ENCODE peak calls at places on chromosome 15, in four cellular contexts. O is fibroblast of mammary gland, I is fibroblast of lung, Y is breast epithelium. V is an unnamed sample.

GRCh38 chr15:72237286-72238224 is 6.6 kb upstream of the PKM start:
- DNase-seq in O (peak; percentile 97), I (peak; percentile 97), Y (no peak), V (peak; percentile 89)

GRCh38 chr15:51286816-51287215 is 51.6 kb downstream of the CYP19A1 start:
- DNase-seq in O (no peak), I (no peak), Y (no peak), V (no peak)

GRCh38 chr15:57026016-57026602 is 107.7 kb downstream of the TCF12 start:
- DNase-seq in O (no peak), I (peak; percentile 59), Y (no peak), V (no peak)

GRCh38 chr15:62343397-62343796 is 178.3 kb upstream of the C2CD4B start:
- DNase-seq in O (no peak), I (no peak), Y (no peak), V (no peak)

GRCh38 chr15:58287891-58288290 is 143.9 kb upstream of the LIPC start:
- DNase-seq in O (no peak), I (no peak), Y (no peak), V (no peak)

GRCh38 chr15:88904808-88905327 is 8.3 kb downstream of the MFGE8 start:
- DNase-seq in O (peak; percentile 80), I (peak; percentile 79), Y (peak; percentile 81), V (peak; percentile 88)

GRCh38 chr15:72785452-72786243 is 2.1 kb upstream of the ADPGK start:
- DNase-seq in O (peak; percentile 45), I (peak; percentile 59), Y (no peak), V (no peak)

GRCh38 chr15:61226313-61227250 is 2.5 kb downstream of the RORA start:
- DNase-seq in O (no peak), I (peak; percentile 16), Y (no peak), V (no peak)

GRCh38 chr15:78170848-78171773 is 21.9 kb downstream of the IDH3A start:
- DNase-seq in O (no peak), I (no peak), Y (no peak), V (no peak)

GRCh38 chr15:51093865-51094605 is 671 bp downstream of the TNFAIP8L3 start:
- DNase-seq in O (no peak), I (peak; percentile 45), Y (no peak), V (no peak)

GRCh38 chr15:62809106-62809967 is 233.2 kb upstream of the TPM1 start:
- DNase-seq in O (peak; percentile 74), I (peak; percentile 74), Y (no peak), V (no peak)

GRCh38 chr15:90561344-90562244 is 31.9 kb downstream of the CRTC3 start:
- DNase-seq in O (peak; percentile 73), I (peak; percentile 88), Y (no peak), V (no peak)

GRCh38 chr15:74352393-74352910 is 15.0 kb downstream of the CYP11A1 start:
- DNase-seq in O (no peak), I (no peak), Y (no peak), V (no peak)

GRCh38 chr15:68277131-68277604 is 377 bp upstream of the FEM1B start:
- DNase-seq in O (peak; percentile 59), I (peak; percentile 73), Y (no peak), V (no peak)

GRCh38 chr15:31300981-31301686 is 25.5 kb upstream of the KLF13 start:
- DNase-seq in O (no peak), I (no peak), Y (peak; percentile 24), V (no peak)

GRCh38 chr15:78937132-78937739 is 7.6 kb downstream of the CTSH start:
- DNase-seq in O (peak; percentile 44), I (no peak), Y (no peak), V (no peak)

GRCh38 chr15:82681371-82681770 is 28.3 kb downstream of the AP3B2 start:
- DNase-seq in O (no peak), I (no peak), Y (no peak), V (no peak)

GRCh38 chr15:60695713-60696522 is 217.0 kb upstream of the ICE2 start:
- DNase-seq in O (peak; percentile 52), I (no peak), Y (no peak), V (no peak)

GRCh38 chr15:85583404-85584390 is 203.3 kb downstream of the AKAP13 start:
- DNase-seq in O (peak; percentile 69), I (peak; percentile 81), Y (no peak), V (no peak)

GRCh38 chr15:101309436-101310162 is 14.6 kb upstream of the SNRPA1 start:
- DNase-seq in O (no peak), I (no peak), Y (no peak), V (no peak)

GRCh38 chr15:68029959-68030358 is 24.2 kb upstream of the PIAS1 start:
- DNase-seq in O (no peak), I (no peak), Y (no peak), V (no peak)

GRCh38 chr15:51077565-51078153 is 17.0 kb downstream of the TNFAIP8L3 start:
- DNase-seq in O (peak; percentile 70), I (peak; percentile 73), Y (no peak), V (peak; percentile 40)

GRCh38 chr15:45496658-45497057 is 25.9 kb downstream of the SLC30A4 start:
- DNase-seq in O (no peak), I (no peak), Y (no peak), V (no peak)

GRCh38 chr15:62390793-62391543 is 225.9 kb upstream of the C2CD4B start:
- DNase-seq in O (peak; percentile 33), I (peak; percentile 46), Y (no peak), V (no peak)

GRCh38 chr15:67880651-67881182 is 40.9 kb upstream of the RNU6-1 start:
- DNase-seq in O (peak; percentile 28), I (no peak), Y (no peak), V (no peak)

DNA sequence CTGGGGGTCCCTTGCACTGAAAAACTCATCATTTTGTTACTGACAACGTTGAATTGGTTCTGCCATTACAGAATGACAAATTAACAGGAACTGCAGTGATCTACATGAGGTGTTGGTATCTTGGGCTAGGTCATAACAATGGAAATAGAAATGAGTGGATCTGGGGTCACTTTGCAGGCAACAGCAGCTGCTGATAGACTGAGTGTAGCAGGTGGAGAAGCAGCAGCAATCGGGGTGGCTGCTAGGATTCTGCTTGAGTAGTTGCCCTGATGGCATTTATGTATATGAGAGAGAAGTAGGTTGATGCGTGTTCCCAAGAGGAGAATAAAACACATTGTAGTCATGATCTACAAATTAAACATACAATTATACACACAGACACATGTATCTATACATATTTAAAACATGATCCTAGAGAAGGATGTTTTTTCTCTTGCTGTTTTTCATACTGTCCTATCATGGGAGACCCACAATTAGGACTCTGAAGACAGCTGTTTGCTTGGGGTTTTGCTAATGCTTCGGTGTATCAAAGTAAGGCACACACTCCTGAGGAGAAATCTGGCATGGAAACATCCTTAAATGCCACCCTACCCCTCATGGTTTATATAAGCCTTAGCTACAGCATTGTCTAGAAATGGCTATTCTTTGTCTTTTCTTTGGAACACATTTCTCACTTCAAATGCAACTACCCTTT is 15.8 kb upstream of the THBS1 start:
- DNase-seq in O (no peak), I (no peak), Y (no peak), V (no peak)
- TF ChIP-seq CTCF in O (no peak), I (no peak), Y (no peak), V (no peak)

DNA sequence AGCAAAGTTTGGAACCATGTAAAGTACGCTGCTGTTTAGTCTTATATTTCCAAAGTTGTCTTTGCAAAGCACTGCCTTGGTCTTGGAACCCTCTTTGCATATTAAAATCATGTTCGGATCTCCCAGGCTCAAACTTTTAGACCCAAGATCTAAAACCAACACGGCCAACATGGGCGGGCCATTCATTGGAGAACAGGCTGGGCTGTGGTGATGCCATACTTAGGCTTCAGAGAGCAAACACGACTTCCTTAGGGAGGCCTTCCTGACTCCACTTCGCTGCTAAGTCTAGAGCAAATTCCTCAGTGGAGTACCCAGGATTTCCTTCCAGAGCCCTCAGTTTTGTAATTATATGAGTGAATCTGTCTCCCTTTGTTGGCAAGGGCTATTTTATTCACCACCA is 3.5 kb downstream of the MAN2C1 start:
- DNase-seq in O (no peak), I (no peak), Y (no peak), V (no peak)
- TF ChIP-seq CTCF in O (no peak), I (no peak), Y (no peak), V (no peak)

GRCh38 chr15:75840659-75841058 is 2.6 kb upstream of the UBE2Q2 start:
- DNase-seq in O (peak; percentile 81), I (peak; percentile 77), Y (no peak), V (no peak)

GRCh38 chr15:75835990-75836952 is 7.0 kb upstream of the UBE2Q2 start:
- DNase-seq in O (no peak), I (no peak), Y (no peak), V (no peak)

GRCh38 chr15:75832114-75832513 is 11.1 kb upstream of the UBE2Q2 start:
- DNase-seq in O (no peak), I (no peak), Y (no peak), V (no peak)

GRCh38 chr15:75834011-75834410 is 9.2 kb upstream of the UBE2Q2 start:
- DNase-seq in O (no peak), I (no peak), Y (no peak), V (no peak)

DNA sequence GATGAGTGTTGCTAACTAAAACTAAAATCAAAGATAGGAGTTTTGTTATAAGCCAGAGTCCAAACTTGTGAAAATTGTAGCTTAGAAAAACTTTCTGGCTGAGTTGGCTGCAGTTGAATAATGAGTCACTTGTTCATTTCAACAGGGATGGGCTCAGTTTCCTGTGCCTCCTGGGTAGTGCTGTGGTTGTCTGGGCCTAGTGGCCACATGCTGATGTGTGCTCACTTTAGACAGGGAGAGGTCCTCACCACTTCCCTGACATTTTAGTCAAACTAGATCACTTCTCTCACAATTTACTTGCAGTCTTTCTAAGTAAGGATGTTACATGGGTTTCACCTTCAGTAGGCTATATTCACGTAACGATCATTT is 6.3 kb upstream of the UBE2Q2 start:
- DNase-seq in O (peak; percentile 88), I (peak; percentile 76), Y (no peak), V (no peak)
- TF ChIP-seq CTCF in O (no peak), I (no peak), Y (no peak), V (no peak)

GRCh38 chr15:43510230-43511011 is 7.0 kb upstream of the MAP1A start:
- DNase-seq in O (peak; percentile 97), I (peak; percentile 98), Y (peak; percentile 93), V (peak; percentile 93)

GRCh38 chr15:43513550-43513949 is 3.9 kb upstream of the MAP1A start:
- DNase-seq in O (peak; percentile 46), I (no peak), Y (no peak), V (no peak)

GRCh38 chr15:43509923-43510229 is 7.5 kb upstream of the MAP1A start:
- DNase-seq in O (no peak), I (no peak), Y (no peak), V (no peak)

GRCh38 chr15:43509002-43509922 is 8.1 kb upstream of the MAP1A start:
- DNase-seq in O (peak; percentile 81), I (no peak), Y (no peak), V (no peak)

GRCh38 chr15:43511012-43511885 is 6.2 kb upstream of the MAP1A start:
- DNase-seq in O (no peak), I (no peak), Y (no peak), V (no peak)
- TF ChIP-seq CTCF in O (peak; percentile 19), I (peak; percentile 9), Y (no peak), V (no peak)

DNA sequence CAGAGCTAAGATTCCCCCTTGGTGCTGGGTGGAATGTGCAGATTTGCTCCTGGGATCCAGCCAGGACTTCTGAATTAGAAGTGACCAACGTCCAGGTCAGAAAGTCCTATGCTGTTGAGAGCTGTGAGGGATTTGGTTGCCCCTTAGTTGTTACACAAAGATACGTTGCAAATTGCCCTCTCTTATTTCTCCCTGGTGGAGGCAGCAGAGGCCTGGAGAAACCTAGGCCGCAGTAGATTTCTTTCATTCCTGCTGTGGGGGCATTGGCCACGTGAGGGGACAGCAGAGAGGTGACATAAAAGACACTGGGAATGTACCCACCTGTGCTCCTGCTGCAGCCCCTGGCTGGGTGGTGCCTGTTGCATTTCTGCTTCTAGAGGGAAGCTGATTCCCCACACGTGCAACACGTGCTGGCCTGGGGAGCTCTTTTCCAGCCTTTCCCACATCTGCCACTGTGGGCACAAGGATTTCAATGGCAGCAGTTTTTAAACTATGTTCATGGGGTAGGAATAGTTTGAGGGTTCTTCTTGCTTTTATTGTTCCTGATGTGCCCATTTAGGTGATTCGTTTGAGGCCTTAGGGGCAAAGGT is 65.7 kb downstream of the SYNM start:
- DNase-seq in O (no peak), I (peak; percentile 3), Y (no peak), V (no peak)
- TF ChIP-seq CTCF in O (no peak), I (no peak), Y (peak; percentile 24), V (no peak)

V was measured in omental fat pad.